ENCODE peak calls at places on chromosomes 16 and 17, in ten cellular contexts. R is heart left ventricle; O is iPS DF 6.9; H is CD8-positive, alpha-beta T cell; S is PC-3; W is adipocyte; B is CD4-positive, CD25-positive, alpha-beta regulatory T cell; X is fibroblast of lung; F is SK-N-SH; U is HCT116. Q is an unnamed sample.

GRCh38 chr17:9279911-9280310 is 258.6 kb downstream of the NTN1 start:
- DNase-seq in F (no peak), W (no peak), B (no peak), S (no peak), O (no peak), H (no peak), R (no peak), X (no peak), U (no peak), Q (no peak)

GRCh38 chr17:1067282-1067956 is 70.5 kb downstream of the TIMM22 start:
- DNase-seq in X (peak; percentile 87), U (no peak), W (no peak), B (no peak), F (no peak), O (no peak), H (no peak), R (peak; percentile 62), S (peak; percentile 36), Q (no peak)

GRCh38 chr17:36460265-36460937 is 26.1 kb upstream of the ZNHIT3 start:
- DNase-seq in O (no peak), B (no peak), U (no peak), W (no peak), S (no peak), R (no peak), X (no peak), H (no peak), F (no peak), Q (no peak)

GRCh38 chr17:74547264-74547663 is 1.3 kb upstream of the CD300C start:
- DNase-seq in H (no peak), W (no peak), B (no peak), R (no peak), S (no peak), X (no peak), O (no peak), U (no peak), F (no peak), Q (no peak)

GRCh38 chr16:27446721-27447120 is 44.7 kb downstream of the IL21R start:
- DNase-seq in F (no peak), B (peak; percentile 95), U (no peak), R (peak; percentile 60), H (peak; percentile 78), W (no peak), S (no peak), O (no peak), X (no peak), Q (peak; percentile 94)

GRCh38 chr17:61352408-61352770 is 47.3 kb upstream of the TBX2 start:
- DNase-seq in F (no peak), B (no peak), X (peak; percentile 12), R (no peak), S (no peak), W (no peak), U (no peak), O (no peak), H (no peak), Q (no peak)

GRCh38 chr16:10121496-10121895 is 60.7 kb downstream of the GRIN2A start:
- DNase-seq in H (no peak), X (peak; percentile 95), R (no peak), B (no peak), S (peak; percentile 85), O (no peak), W (peak; percentile 72), U (no peak), F (no peak), Q (no peak)

GRCh38 chr16:85768225-85768624 is 17.3 kb upstream of the C16orf74 start:
- DNase-seq in F (no peak), R (no peak), X (no peak), U (no peak), W (no peak), H (no peak), S (no peak), B (no peak), O (no peak), Q (no peak)

GRCh38 chr16:52283018-52283417 is 263.9 kb downstream of the TOX3 start:
- DNase-seq in X (peak; percentile 66), H (no peak), B (no peak), F (no peak), W (no peak), O (no peak), R (no peak), U (no peak), S (no peak), Q (no peak)

GRCh38 chr16:27430923-27431484 is 29.0 kb downstream of the IL21R start:
- DNase-seq in O (no peak), B (no peak), R (no peak), U (no peak), H (no peak), W (no peak), S (no peak), F (no peak), X (peak; percentile 42), Q (no peak)

GRCh38 chr17:82214012-82214628 is 1.5 kb upstream of the CCDC57 start:
- DNase-seq in X (no peak), R (peak; percentile 54), O (no peak), S (no peak), W (no peak), H (no peak), B (no peak), U (no peak), F (peak; percentile 53), Q (no peak)

GRCh38 chr17:35775039-35775438 is 14.4 kb downstream of the C17orf50 start:
- DNase-seq in R (no peak), U (no peak), H (no peak), B (no peak), X (no peak), F (peak; percentile 69), O (no peak), S (no peak), W (no peak), Q (no peak)

GRCh38 chr17:64103751-64104364 is 26.1 kb downstream of the ERN1 start:
- DNase-seq in S (peak; percentile 83), U (peak; percentile 62), F (no peak), O (no peak), W (no peak), X (peak; percentile 68), H (no peak), R (no peak), B (no peak), Q (no peak)

GRCh38 chr16:361341-361871 is 8.9 kb upstream of the AXIN1 start:
- DNase-seq in O (no peak), R (no peak), S (no peak), B (no peak), F (no peak), U (no peak), H (no peak), W (no peak), X (no peak), Q (no peak)

GRCh38 chr17:82668631-82669099 is 20.4 kb upstream of the WDR45B start:
- DNase-seq in F (peak; percentile 84), R (peak; percentile 78), H (no peak), U (peak; percentile 43), O (peak; percentile 58), B (peak; percentile 48), S (peak; percentile 73), W (peak; percentile 44), X (peak; percentile 38), Q (peak; percentile 40)

GRCh38 chr16:2775317-2775716 is 1.8 kb downstream of the ELOB start:
- DNase-seq in B (no peak), H (no peak), W (no peak), R (no peak), S (no peak), F (no peak), X (no peak), U (no peak), O (no peak), Q (no peak)
- H3K4me1 ChIP-seq in B (peaks cover 33% of the 10 kb centered on the region), H (peaks cover 30% of the 10 kb centered on the region), W (peaks cover 39% of the 10 kb centered on the region), R (peaks cover 2% of the 10 kb centered on the region), S (peaks cover 20% of the 10 kb centered on the region), F (peaks cover 25% of the 10 kb centered on the region), X (peaks cover 10% of the 10 kb centered on the region), U (peaks cover 36% of the 10 kb centered on the region), O (peaks cover 5% of the 10 kb centered on the region), Q (peaks cover 32% of the 10 kb centered on the region)

DNA sequence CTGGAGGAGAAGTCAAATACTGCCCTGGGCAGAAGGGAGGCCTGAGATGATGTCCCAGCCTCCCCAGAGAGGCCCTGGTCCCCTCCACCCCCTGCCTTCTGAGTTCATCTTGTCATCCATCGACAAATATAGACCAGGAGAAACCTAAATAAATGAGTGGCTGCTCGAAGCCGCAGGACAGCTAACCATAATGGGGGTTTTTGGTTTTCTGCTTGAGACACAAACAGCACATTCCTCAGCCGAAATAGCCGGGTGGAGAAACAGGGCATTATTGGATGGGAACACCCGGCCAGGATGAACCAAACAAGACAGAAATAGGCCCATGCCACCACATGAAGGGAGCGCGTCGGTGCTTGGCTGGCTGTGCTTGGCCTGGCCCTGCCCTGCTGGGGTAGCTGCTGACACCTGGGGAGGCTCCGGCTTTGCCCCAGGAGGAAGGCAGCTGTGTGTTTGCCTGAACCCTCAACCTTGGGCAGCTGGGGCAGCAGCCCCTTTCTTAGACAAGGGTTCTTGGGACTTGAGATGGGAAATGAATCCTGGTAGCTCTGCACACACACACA is 188.1 kb downstream of the IRX5 start:
- DNase-seq in H (no peak), R (no peak), U (no peak), O (no peak), B (no peak), W (no peak), X (no peak), S (no peak), F (no peak), Q (no peak)
- H3K4me1 ChIP-seq in H (no peaks in the 10 kb centered on the region), R (no peaks in the 10 kb centered on the region), U (no peaks in the 10 kb centered on the region), O (no peaks in the 10 kb centered on the region), B (no peaks in the 10 kb centered on the region), W (peaks cover 4% of the 10 kb centered on the region), X (no peaks in the 10 kb centered on the region), S (no peaks in the 10 kb centered on the region), F (peaks cover 7% of the 10 kb centered on the region), Q (no peaks in the 10 kb centered on the region)

GRCh38 chr17:17089206-17089550 is 46.9 kb downstream of the MPRIP start:
- DNase-seq in H (no peak), F (no peak), S (no peak), X (no peak), R (no peak), O (no peak), W (no peak), B (no peak), U (no peak), Q (no peak)
- H3K4me1 ChIP-seq in H (peaks cover 13% of the 10 kb centered on the region), F (peaks cover 3% of the 10 kb centered on the region), S (peaks cover 33% of the 10 kb centered on the region), X (no peaks in the 10 kb centered on the region), R (peaks cover 8% of the 10 kb centered on the region), O (peaks cover 4% of the 10 kb centered on the region), W (peaks cover 9% of the 10 kb centered on the region), B (peaks cover 9% of the 10 kb centered on the region), U (peaks cover 31% of the 10 kb centered on the region), Q (peaks cover 21% of the 10 kb centered on the region)

DNA sequence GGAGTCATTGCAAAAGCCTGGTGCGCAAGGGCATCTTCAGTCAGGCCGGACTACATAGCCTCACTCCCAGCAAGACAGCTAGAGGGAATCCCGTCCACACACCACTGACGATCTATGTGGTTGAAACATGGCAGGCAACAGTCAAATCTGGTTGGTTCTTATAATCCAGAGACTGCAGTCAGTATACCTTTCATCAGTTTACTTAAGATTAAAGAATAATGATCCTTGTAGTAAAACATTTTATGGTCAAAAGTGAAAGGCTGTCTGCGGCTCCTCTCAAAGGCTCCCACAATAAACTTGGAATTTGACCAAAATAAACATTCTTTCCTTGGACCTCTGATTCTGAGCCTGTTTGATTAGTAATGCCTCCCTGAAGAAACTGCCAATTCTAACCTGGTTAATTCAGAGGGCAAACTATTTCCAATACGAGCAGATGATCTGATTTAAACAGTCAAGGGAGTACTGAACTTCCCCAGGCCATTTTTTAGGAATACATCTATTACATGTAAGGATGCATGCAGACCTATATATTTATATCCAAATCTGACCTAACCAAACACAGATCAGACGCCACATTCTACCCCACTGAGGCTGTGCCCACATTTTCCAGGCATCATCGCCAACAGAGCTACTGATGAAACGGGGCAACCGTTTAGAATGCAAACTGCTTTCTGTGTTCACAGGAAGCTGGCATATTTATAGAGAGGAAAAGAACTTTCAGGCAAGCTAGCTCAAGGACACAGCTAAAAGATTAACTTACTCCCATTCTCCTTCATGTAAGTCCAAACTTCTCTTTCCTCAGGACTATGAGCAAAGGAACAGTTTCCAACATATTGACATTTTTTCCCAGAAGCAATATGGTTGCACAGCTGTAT is 15.3 kb upstream of the TXNDC11 start:
- DNase-seq in F (no peak), X (peak; percentile 85), U (no peak), O (no peak), S (peak; percentile 66), B (no peak), W (peak; percentile 62), R (no peak), H (no peak), Q (no peak)
- H3K4me1 ChIP-seq in F (no peaks in the 10 kb centered on the region), X (peaks cover 8% of the 10 kb centered on the region), U (no peaks in the 10 kb centered on the region), O (no peaks in the 10 kb centered on the region), S (peaks cover 12% of the 10 kb centered on the region), B (no peaks in the 10 kb centered on the region), W (peaks cover 5% of the 10 kb centered on the region), R (no peaks in the 10 kb centered on the region), H (no peaks in the 10 kb centered on the region), Q (no peaks in the 10 kb centered on the region)